ENCODE peak calls at places on chromosomes 12 and 14, in four cellular contexts. K is cardiac muscle cell, R is transverse colon, O is left ventricle myocardium inferior. M is an unnamed sample.

GRCh38 chr12:62873826-62874448 is 61.0 kb downstream of the PPM1H start:
- DNase-seq in R (no peak), O (no peak), K (no peak), M (no peak)

GRCh38 chr12:108792361-108793292 is 61.3 kb upstream of the CORO1C start:
- DNase-seq in O (no peak), K (no peak), R (no peak), M (no peak)

GRCh38 chr12:110338754-110339153 is 57.7 kb downstream of the ATP2A2 start:
- DNase-seq in O (no peak), R (no peak), K (no peak), M (no peak)

GRCh38 chr12:25800101-25800500 is 158.4 kb upstream of the RASSF8 start:
- DNase-seq in O (no peak), K (no peak), R (no peak), M (no peak)

GRCh38 chr14:92039073-92039719 is 663 bp downstream of the TRIP11 start:
- DNase-seq in K (peak; percentile 89), O (no peak), R (peak; percentile 26), M (no peak)

GRCh38 chr14:86430807-86431206 is 900.9 kb downstream of the FLRT2 start:
- DNase-seq in K (no peak), O (no peak), R (no peak), M (no peak)

GRCh38 chr14:20782280-20782890 is 1.3 kb downstream of the RNASE6 start:
- DNase-seq in O (no peak), K (no peak), R (no peak), M (no peak)

GRCh38 chr14:93057586-93058280 is 58.0 kb downstream of the ITPK1 start:
- DNase-seq in R (no peak), K (no peak), O (no peak), M (no peak)

GRCh38 chr12:93029091-93029490 is 100.0 kb upstream of the EEA1 start:
- DNase-seq in O (peak; percentile 30), R (no peak), K (no peak), M (no peak)

GRCh38 chr12:57161491-57161890 is 14.1 kb upstream of the LRP1-AS start:
- DNase-seq in K (no peak), R (no peak), O (no peak), M (no peak)

GRCh38 chr12:97595423-97595822 is 132.8 kb downstream of the RMST start:
- DNase-seq in O (no peak), R (no peak), K (no peak), M (no peak)

GRCh38 chr14:43647302-43647701 is 859.8 kb downstream of the FSCB start:
- DNase-seq in K (no peak), R (no peak), O (no peak), M (no peak)

GRCh38 chr14:102262894-102263462 is 42.0 kb downstream of the MOK start:
- DNase-seq in R (no peak), K (no peak), O (no peak), M (no peak)

GRCh38 chr14:21385170-21385904 is 1.5 kb upstream of the SUPT16H start:
- DNase-seq in R (no peak), K (no peak), O (no peak), M (no peak)

GRCh38 chr12:92596388-92596787 is 106.4 kb upstream of the PLEKHG7 start:
- DNase-seq in R (no peak), K (no peak), O (no peak), M (no peak)

GRCh38 chr14:67602071-67602470 is 2.0 kb upstream of the PIGH start:
- DNase-seq in K (no peak), O (no peak), R (no peak), M (no peak)

GRCh38 chr12:108914031-108914630 is 34.2 kb downstream of the DAO start:
- DNase-seq in R (no peak), O (no peak), K (no peak), M (no peak)

GRCh38 chr12:69630191-69630590 is 19.5 kb upstream of the LRRC10 start:
- DNase-seq in O (no peak), R (no peak), K (no peak), M (no peak)

GRCh38 chr12:98320026-98320425 is 195.4 kb upstream of the TMPO start:
- DNase-seq in O (no peak), K (no peak), R (no peak), M (no peak)

GRCh38 chr14:104357689-104358527 is 219.5 kb downstream of the KIF26A start:
- DNase-seq in K (no peak), O (no peak), R (no peak), M (no peak)

GRCh38 chr14:101123639-101124525 is 220.4 kb upstream of the RTL1 start:
- DNase-seq in K (no peak), O (no peak), R (no peak), M (no peak)

GRCh38 chr14:52043690-52044089 is 25.2 kb downstream of the NID2 start:
- DNase-seq in R (peak; percentile 49), O (no peak), K (peak; percentile 55), M (peak; percentile 61)

GRCh38 chr12:72057330-72057911 is 118.8 kb downstream of the TPH2 start:
- DNase-seq in O (no peak), R (no peak), K (peak; percentile 3), M (no peak)

GRCh38 chr12:74105434-74105833 is 432.2 kb upstream of the ATXN7L3B start:
- DNase-seq in O (no peak), K (no peak), R (no peak), M (no peak)

GRCh38 chr12:50110127-50110761 is 1.8 kb upstream of the COX14 start:
- DNase-seq in R (peak; percentile 78), K (no peak), O (peak; percentile 58), M (no peak)

GRCh38 chr12:49279706-49280159 is 14.9 kb downstream of the TUBA1C start:
- DNase-seq in K (no peak), R (peak; percentile 26), O (no peak), M (no peak)

GRCh38 chr12:2300886-2301285 is 248.1 kb downstream of the CACNA1C start:
- DNase-seq in O (no peak), K (no peak), R (no peak), M (no peak)

GRCh38 chr12:71216725-71217579 is 59.2 kb upstream of the TSPAN8 start:
- DNase-seq in R (peak; percentile 68), O (no peak), K (peak; percentile 46), M (no peak)

GRCh38 chr14:103641181-103641580 is 12.2 kb downstream of the KLC1 start:
- DNase-seq in O (no peak), R (no peak), K (no peak), M (no peak)

GRCh38 chr14:70832536-70833305 is 23.4 kb upstream of the MAP3K9 start:
- DNase-seq in K (no peak), O (no peak), R (no peak), M (no peak)

GRCh38 chr14:100822921-100823320 is 3.0 kb upstream of the MEG3 start:
- DNase-seq in O (no peak), R (no peak), K (no peak), M (no peak)

GRCh38 chr12:77923882-77924281 is 93.2 kb downstream of the NAV3 start:
- DNase-seq in K (no peak), R (no peak), O (no peak), M (no peak)

GRCh38 chr12:76860301-76860700 is 18.5 kb downstream of the CSRP2 start:
- DNase-seq in O (no peak), K (no peak), R (no peak), M (no peak)

GRCh38 chr12:76856018-76856644 is 22.7 kb downstream of the CSRP2 start:
- DNase-seq in O (no peak), K (no peak), R (no peak), M (no peak)

GRCh38 chr12:76863811-76864210 is 15.0 kb downstream of the CSRP2 start:
- DNase-seq in O (no peak), R (no peak), K (no peak), M (no peak)

GRCh38 chr12:76863005-76863670 is 15.7 kb downstream of the CSRP2 start:
- DNase-seq in K (no peak), R (no peak), O (no peak), M (no peak)

GRCh38 chr12:76859621-76860020 is 19.2 kb downstream of the CSRP2 start:
- DNase-seq in R (no peak), K (no peak), O (no peak), M (no peak)
- H3K27ac ChIP-seq in R (no peak overlapping the region), K (peak overlapping the region; percentile 71), O (no peak overlapping the region), M (no peak overlapping the region)

GRCh38 chr12:116199160-116199559 is 78.3 kb downstream of the MED13L start:
- DNase-seq in R (no peak), K (no peak), O (no peak), M (no peak)
- H3K4me1 ChIP-seq in R (peaks cover 60% of the 10 kb centered on the region), K (peaks cover 77% of the 10 kb centered on the region), O (peaks cover 89% of the 10 kb centered on the region), M (peaks cover 19% of the 10 kb centered on the region)

GRCh38 chr12:101209319-101210302 is at the start of gene SLC5A8:
- DNase-seq in R (peak; percentile 9), O (no peak), K (peak; percentile 31), M (no peak)

GRCh38 chr12:101200824-101201223 is 9.2 kb downstream of the SLC5A8 start:
- DNase-seq in O (no peak), R (no peak), K (no peak), M (no peak)

GRCh38 chr12:101200145-101200544 is 9.9 kb downstream of the SLC5A8 start:
- DNase-seq in K (no peak), O (no peak), R (no peak), M (no peak)

GRCh38 chr12:101207086-101207780 is 2.8 kb downstream of the SLC5A8 start:
- DNase-seq in O (no peak), R (no peak), K (no peak), M (no peak)

DNA sequence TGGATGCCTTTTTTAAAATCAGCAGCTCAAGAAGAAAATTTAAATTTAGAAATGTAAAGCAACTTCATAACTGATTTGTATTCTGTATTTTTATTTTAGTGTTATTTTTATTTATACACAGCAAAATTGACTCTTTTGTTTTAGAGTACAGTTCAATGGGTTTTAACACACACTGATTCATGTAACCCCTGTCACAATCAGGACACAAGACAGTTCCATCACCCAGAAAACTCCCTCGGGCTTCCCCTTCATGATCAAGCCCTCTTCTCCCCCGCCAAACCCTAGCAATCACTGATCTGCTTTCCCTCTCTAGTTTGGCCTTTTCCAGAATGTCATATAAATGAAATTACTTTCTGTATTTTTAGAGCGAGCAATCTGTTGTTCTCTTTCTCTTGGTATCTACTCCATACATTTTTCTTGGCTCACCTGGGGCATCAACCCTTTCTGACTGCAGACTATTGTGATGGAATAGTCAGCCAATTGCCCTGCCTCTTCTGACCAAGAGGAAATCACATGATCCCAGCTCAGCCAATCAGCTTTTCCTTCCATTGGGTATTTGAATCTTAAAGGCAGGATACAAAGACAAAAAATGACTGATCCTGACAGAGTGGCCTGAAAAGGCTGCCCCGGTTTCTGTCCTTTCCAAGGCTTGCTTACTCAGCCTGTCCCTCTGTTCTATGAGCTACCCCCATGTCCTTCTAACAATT is 5.3 kb downstream of the SLC5A8 start:
- DNase-seq in K (no peak), R (no peak), O (no peak), M (no peak)
- H3K27me3 ChIP-seq in K (peaks cover 18% of the 10 kb centered on the region), R (peaks cover 22% of the 10 kb centered on the region), O (peaks cover 36% of the 10 kb centered on the region), M (no peaks in the 10 kb centered on the region)

DNA sequence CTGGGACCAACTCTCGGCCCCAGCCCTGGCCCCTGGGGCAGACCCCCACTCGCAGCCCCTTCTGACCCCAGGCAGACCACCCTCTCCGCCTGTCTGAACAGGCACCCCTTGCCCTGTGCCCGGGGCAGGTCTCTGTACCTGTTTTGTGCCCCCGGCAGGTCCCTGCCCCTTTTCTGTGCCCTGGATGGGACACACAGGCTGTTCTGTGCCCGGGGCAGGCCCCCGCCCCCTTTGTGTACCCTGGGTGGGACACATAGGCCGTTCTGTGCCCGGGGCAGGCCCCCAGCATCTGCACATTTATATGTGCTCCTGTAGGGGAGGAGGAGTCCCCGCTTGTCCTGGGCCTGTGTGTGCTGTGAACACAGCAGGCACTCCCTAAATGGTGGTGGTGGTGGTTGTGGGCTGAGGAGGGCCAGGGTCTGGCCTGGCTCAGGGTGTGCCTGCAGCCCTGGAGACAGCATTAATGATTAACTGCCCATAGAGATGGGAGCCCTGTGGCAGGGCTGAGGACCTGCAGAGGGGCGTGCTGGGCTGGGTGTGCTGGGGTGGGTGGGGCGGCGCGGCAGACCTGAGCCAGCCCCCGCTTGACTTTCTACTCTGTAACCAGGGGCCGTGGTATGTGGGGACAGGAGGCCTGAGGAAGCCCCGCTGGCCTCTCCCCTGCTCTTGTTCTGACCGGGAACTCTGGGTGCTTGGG is 3.7 kb downstream of the FBRSL1 start:
- DNase-seq in R (no peak), O (no peak), K (no peak), M (no peak)
- H3K27ac ChIP-seq in R (peak overlapping the region; percentile 39), O (peak overlapping the region; percentile 60), K (peak overlapping the region; percentile 23), M (no peak overlapping the region)